ENCODE peak calls at places on chromosomes 5 and 9, in nine cellular contexts. V is OCI-LY7; U is activated CD4-positive, alpha-beta T cell treated with anti-CD3 and anti-CD28 coated beads for 24 hours; K is activated naive CD4-positive, alpha-beta T cell treated with Interleukin-2 at 50 U/mL for 16 hours; I is foreskin keratinocyte; T is WERI-Rb-1; R is left kidney; Y is AG08396; X is tibial nerve. Z is an unnamed sample.

GRCh38 chr9:135073081-135073740 is 14.3 kb upstream of the OLFM1 start:
- DNase-seq in V (no peak), U (no peak), K (no peak), I (no peak), T (no peak), R (no peak), Y (no peak), X (no peak), Z (no peak)

GRCh38 chr5:133472829-133473228 is 139.5 kb downstream of the FSTL4 start:
- DNase-seq in V (no peak), U (no peak), K (no peak), I (peak; percentile 55), T (no peak), R (no peak), Y (no peak), X (no peak), Z (no peak)

GRCh38 chr5:64165500-64166200 is at the start of gene RNF180:
- DNase-seq in V (no peak), U (no peak), K (no peak), I (no peak), T (peak; percentile 39), R (peak; percentile 83), Y (peak; percentile 48), X (no peak), Z (peak; percentile 71)

GRCh38 chr5:169415351-169415750 is 114.4 kb upstream of the SLIT3 start:
- DNase-seq in V (no peak), U (no peak), K (no peak), I (no peak), T (no peak), R (no peak), Y (no peak), X (no peak), Z (no peak)

GRCh38 chr5:145855842-145856267 is 17.0 kb downstream of the GRXCR2 start:
- DNase-seq in V (no peak), U (no peak), K (no peak), I (no peak), T (no peak), R (peak; percentile 84), Y (no peak), X (no peak), Z (no peak)

GRCh38 chr9:69519470-69520240 is 152.5 kb downstream of the APBA1 start:
- DNase-seq in V (no peak), U (no peak), K (no peak), I (no peak), T (no peak), R (no peak), Y (no peak), X (no peak), Z (no peak)

GRCh38 chr5:32251864-32252458 is 60.8 kb downstream of the MTMR12 start:
- DNase-seq in V (no peak), U (no peak), K (no peak), I (no peak), T (no peak), R (no peak), Y (no peak), X (no peak), Z (no peak)

GRCh38 chr5:99037668-99038067 is 108.9 kb upstream of the CHD1 start:
- DNase-seq in V (no peak), U (no peak), K (peak; percentile 36), I (no peak), T (no peak), R (peak; percentile 14), Y (no peak), X (no peak), Z (no peak)

GRCh38 chr9:131273146-131273545 is 3.2 kb downstream of the FAM78A start:
- DNase-seq in V (peak; percentile 44), U (no peak), K (no peak), I (no peak), T (no peak), R (no peak), Y (no peak), X (no peak), Z (peak; percentile 85)

GRCh38 chr5:36897616-36898015 is 21.0 kb downstream of the NIPBL start:
- DNase-seq in V (no peak), U (no peak), K (no peak), I (peak; percentile 25), T (no peak), R (no peak), Y (peak; percentile 30), X (no peak), Z (no peak)

GRCh38 chr5:5370375-5370774 is 52.1 kb upstream of the ICE1 start:
- DNase-seq in V (no peak), U (no peak), K (no peak), I (no peak), T (no peak), R (no peak), Y (no peak), X (no peak), Z (no peak)

GRCh38 chr5:122352331-122352730 is 40.3 kb downstream of the SNCAIP start:
- DNase-seq in V (no peak), U (no peak), K (no peak), I (no peak), T (no peak), R (no peak), Y (no peak), X (no peak), Z (no peak)

GRCh38 chr5:37735649-37736347 is 104.0 kb downstream of the GDNF start:
- DNase-seq in V (no peak), U (no peak), K (no peak), I (no peak), T (no peak), R (peak; percentile 84), Y (no peak), X (no peak), Z (no peak)

GRCh38 chr5:53038196-53038847 is 49.2 kb downstream of the ITGA2 start:
- DNase-seq in V (no peak), U (no peak), K (no peak), I (peak; percentile 96), T (no peak), R (no peak), Y (no peak), X (no peak), Z (no peak)

GRCh38 chr9:79482078-79482477 is 89.7 kb upstream of the TLE4 start:
- DNase-seq in V (no peak), U (no peak), K (no peak), I (no peak), T (no peak), R (no peak), Y (no peak), X (no peak), Z (no peak)

GRCh38 chr9:13444696-13445095 is 165.2 kb upstream of the MPDZ start:
- DNase-seq in V (no peak), U (no peak), K (no peak), I (no peak), T (no peak), R (no peak), Y (no peak), X (no peak), Z (no peak)

GRCh38 chr9:83514767-83515166 is 23.4 kb downstream of the FRMD3 start:
- DNase-seq in V (no peak), U (no peak), K (no peak), I (no peak), T (no peak), R (no peak), Y (no peak), X (no peak), Z (no peak)

GRCh38 chr5:56396634-56397033 is 163.5 kb upstream of the ANKRD55 start:
- DNase-seq in V (no peak), U (no peak), K (no peak), I (no peak), T (no peak), R (no peak), Y (no peak), X (no peak), Z (no peak)

GRCh38 chr9:109264865-109265532 is 55.9 kb downstream of the EPB41L4B start:
- DNase-seq in V (no peak), U (no peak), K (no peak), I (no peak), T (no peak), R (peak; percentile 67), Y (no peak), X (no peak), Z (peak; percentile 25)

GRCh38 chr5:91151947-91152346 is 231.2 kb downstream of the ARRDC3 start:
- DNase-seq in V (no peak), U (no peak), K (no peak), I (peak; percentile 83), T (no peak), R (no peak), Y (peak; percentile 81), X (no peak), Z (peak; percentile 55)

GRCh38 chr5:81233080-81233634 is at the start of gene CKMT2:
- DNase-seq in V (no peak), U (no peak), K (no peak), I (no peak), T (peak; percentile 89), R (peak; percentile 90), Y (peak; percentile 59), X (peak; percentile 33), Z (peak; percentile 88)

GRCh38 chr5:179188636-179189035 is 128.5 kb downstream of the ZNF354C start:
- DNase-seq in V (no peak), U (no peak), K (no peak), I (no peak), T (no peak), R (no peak), Y (no peak), X (no peak), Z (no peak)

GRCh38 chr9:91266457-91266856 is 95.3 kb downstream of the AUH start:
- DNase-seq in V (no peak), U (no peak), K (no peak), I (no peak), T (no peak), R (no peak), Y (no peak), X (no peak), Z (no peak)

Z was measured in heart right ventricle.